ENCODE peak calls at places on chromosomes 1 and 21, in five cellular contexts. One of them, this sample, is unnamed. For H3K4me1 and H3K9me3, the result is how much of the 10 kb centered on the place peaks cover.

GRCh38 chr1:169928438-169929209 is 34.9 kb upstream of the SCYL3 start:
- DNase-seq in pancreas: no peak
- DNase-seq in CD8-positive, alpha-beta T cell: no peak
- DNase-seq in suprapubic skin: no peak
- DNase-seq in PC-9: peak
- DNase-seq in this sample: no peak

GRCh38 chr1:5739561-5740078 is 252.6 kb downstream of the NPHP4 start:
- DNase-seq in pancreas: no peak
- DNase-seq in CD8-positive, alpha-beta T cell: no peak
- DNase-seq in suprapubic skin: peak
- DNase-seq in PC-9: no peak
- DNase-seq in this sample: no peak

GRCh38 chr1:227870375-227870774 is 54.9 kb downstream of the PRSS38 start:
- DNase-seq in pancreas: no peak
- DNase-seq in CD8-positive, alpha-beta T cell: no peak
- DNase-seq in suprapubic skin: no peak
- DNase-seq in PC-9: no peak
- DNase-seq in this sample: no peak

GRCh38 chr21:35619184-35619583 is 441.1 kb downstream of the SETD4 start:
- DNase-seq in pancreas: no peak
- DNase-seq in CD8-positive, alpha-beta T cell: no peak
- DNase-seq in suprapubic skin: no peak
- DNase-seq in PC-9: peak
- DNase-seq in this sample: no peak

GRCh38 chr1:2247760-2248126 is 19.6 kb downstream of the SKI start:
- DNase-seq in pancreas: no peak
- DNase-seq in CD8-positive, alpha-beta T cell: no peak
- DNase-seq in suprapubic skin: no peak
- DNase-seq in PC-9: no peak
- DNase-seq in this sample: no peak

GRCh38 chr1:245156736-245157505 is 2.1 kb downstream of the KIF26B start:
- DNase-seq in pancreas: no peak
- DNase-seq in CD8-positive, alpha-beta T cell: no peak
- DNase-seq in suprapubic skin: no peak
- DNase-seq in PC-9: no peak
- DNase-seq in this sample: no peak

GRCh38 chr1:100936194-100936967 is 40.5 kb downstream of the SLC30A7 start:
- DNase-seq in pancreas: no peak
- DNase-seq in CD8-positive, alpha-beta T cell: no peak
- DNase-seq in suprapubic skin: no peak
- DNase-seq in PC-9: no peak
- DNase-seq in this sample: no peak

GRCh38 chr1:153608742-153609584 is 4.0 kb downstream of the S100A16 start:
- DNase-seq in pancreas: no peak
- DNase-seq in CD8-positive, alpha-beta T cell: no peak
- DNase-seq in suprapubic skin: no peak
- DNase-seq in PC-9: peak
- DNase-seq in this sample: peak

GRCh38 chr21:36985761-36986594 is 19.5 kb upstream of the HLCS start:
- DNase-seq in pancreas: no peak
- DNase-seq in CD8-positive, alpha-beta T cell: no peak
- DNase-seq in suprapubic skin: no peak
- DNase-seq in PC-9: no peak
- DNase-seq in this sample: no peak

GRCh38 chr21:45098867-45099266 is 24.5 kb downstream of the ADARB1 start:
- DNase-seq in pancreas: no peak
- DNase-seq in CD8-positive, alpha-beta T cell: no peak
- DNase-seq in suprapubic skin: no peak
- DNase-seq in PC-9: no peak
- DNase-seq in this sample: no peak

GRCh38 chr1:168261390-168261789 is 19.3 kb upstream of the TBX19 start:
- DNase-seq in pancreas: no peak
- DNase-seq in CD8-positive, alpha-beta T cell: no peak
- DNase-seq in suprapubic skin: no peak
- DNase-seq in PC-9: no peak
- DNase-seq in this sample: no peak

GRCh38 chr1:116258668-116259419 is 114.2 kb upstream of the ATP1A1 start:
- DNase-seq in pancreas: no peak
- DNase-seq in CD8-positive, alpha-beta T cell: no peak
- DNase-seq in suprapubic skin: no peak
- DNase-seq in PC-9: no peak
- DNase-seq in this sample: no peak

GRCh38 chr21:37555672-37556261 is 189.2 kb downstream of the DYRK1A start:
- DNase-seq in pancreas: no peak
- DNase-seq in CD8-positive, alpha-beta T cell: no peak
- DNase-seq in suprapubic skin: no peak
- DNase-seq in PC-9: no peak
- DNase-seq in this sample: no peak

GRCh38 chr1:15090373-15090772 is 63.2 kb upstream of the TMEM51 start:
- DNase-seq in pancreas: peak
- DNase-seq in CD8-positive, alpha-beta T cell: no peak
- DNase-seq in suprapubic skin: no peak
- DNase-seq in PC-9: peak
- DNase-seq in this sample: no peak

GRCh38 chr1:244165701-244166100 is 114.6 kb downstream of the ZBTB18 start:
- DNase-seq in pancreas: no peak
- DNase-seq in CD8-positive, alpha-beta T cell: no peak
- DNase-seq in suprapubic skin: no peak
- DNase-seq in PC-9: no peak
- DNase-seq in this sample: no peak

GRCh38 chr1:110171134-110171733 is 20.9 kb downstream of the SLC6A17 start:
- DNase-seq in pancreas: no peak
- DNase-seq in CD8-positive, alpha-beta T cell: no peak
- DNase-seq in suprapubic skin: no peak
- DNase-seq in PC-9: no peak
- DNase-seq in this sample: no peak

GRCh38 chr1:87508247-87508646 is 179.6 kb downstream of the LMO4 start:
- DNase-seq in pancreas: no peak
- DNase-seq in CD8-positive, alpha-beta T cell: no peak
- DNase-seq in suprapubic skin: no peak
- DNase-seq in PC-9: no peak
- DNase-seq in this sample: no peak

GRCh38 chr1:41359211-41360073 is 1.8 kb upstream of the FOXO6 start:
- DNase-seq in pancreas: no peak
- DNase-seq in CD8-positive, alpha-beta T cell: peak
- DNase-seq in suprapubic skin: peak
- DNase-seq in PC-9: no peak
- DNase-seq in this sample: peak

GRCh38 chr1:216310776-216311175 is 112.5 kb downstream of the USH2A start:
- DNase-seq in pancreas: no peak
- DNase-seq in CD8-positive, alpha-beta T cell: no peak
- DNase-seq in suprapubic skin: no peak
- DNase-seq in PC-9: no peak
- DNase-seq in this sample: no peak

GRCh38 chr1:155083865-155084721 is 5.5 kb downstream of the EFNA3 start:
- DNase-seq in pancreas: peak
- DNase-seq in CD8-positive, alpha-beta T cell: no peak
- DNase-seq in suprapubic skin: no peak
- DNase-seq in PC-9: peak
- DNase-seq in this sample: no peak

GRCh38 chr1:179121159-179121938 is 39.5 kb downstream of the TOR3A start:
- DNase-seq in pancreas: no peak
- DNase-seq in CD8-positive, alpha-beta T cell: peak
- DNase-seq in suprapubic skin: no peak
- DNase-seq in PC-9: peak
- DNase-seq in this sample: no peak

GRCh38 chr1:200388791-200389190 is 21.0 kb downstream of the ZNF281 start:
- DNase-seq in pancreas: no peak
- DNase-seq in CD8-positive, alpha-beta T cell: no peak
- DNase-seq in suprapubic skin: no peak
- DNase-seq in PC-9: no peak
- DNase-seq in this sample: no peak

GRCh38 chr1:55418208-55418607 is 203.0 kb upstream of the USP24 start:
- DNase-seq in pancreas: no peak
- DNase-seq in CD8-positive, alpha-beta T cell: no peak
- DNase-seq in suprapubic skin: no peak
- DNase-seq in PC-9: no peak
- DNase-seq in this sample: no peak

GRCh38 chr1:55416164-55416842 is 201.1 kb upstream of the USP24 start:
- DNase-seq in pancreas: no peak
- DNase-seq in CD8-positive, alpha-beta T cell: no peak
- DNase-seq in suprapubic skin: no peak
- DNase-seq in PC-9: no peak
- DNase-seq in this sample: no peak

GRCh38 chr1:55420866-55421265 is 205.7 kb upstream of the USP24 start:
- DNase-seq in pancreas: no peak
- DNase-seq in CD8-positive, alpha-beta T cell: no peak
- DNase-seq in suprapubic skin: no peak
- DNase-seq in PC-9: no peak
- DNase-seq in this sample: no peak

GRCh38 chr1:55420021-55420420 is 204.9 kb upstream of the USP24 start:
- DNase-seq in pancreas: no peak
- DNase-seq in CD8-positive, alpha-beta T cell: no peak
- DNase-seq in suprapubic skin: no peak
- DNase-seq in PC-9: no peak
- DNase-seq in this sample: no peak

DNA sequence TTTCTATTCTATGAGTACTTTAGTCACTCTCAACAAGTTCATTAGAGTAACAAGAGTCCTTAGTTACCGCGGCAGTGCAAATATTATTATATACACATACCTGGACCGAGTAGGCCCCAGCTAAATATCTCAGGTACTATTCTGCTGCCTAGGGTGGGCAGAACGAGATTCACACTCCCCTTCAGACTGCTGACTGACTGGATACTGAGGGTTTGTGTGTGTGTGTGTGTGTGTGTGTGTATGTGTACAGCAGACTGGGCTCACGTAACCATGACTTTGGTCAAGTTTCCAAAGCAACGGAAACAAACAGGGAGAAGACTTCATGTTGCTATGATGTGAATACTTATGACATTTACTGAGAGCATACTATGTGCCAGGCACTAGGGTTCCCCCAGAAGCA is 203.5 kb upstream of the USP24 start:
- DNase-seq in pancreas: no peak
- DNase-seq in CD8-positive, alpha-beta T cell: no peak
- DNase-seq in suprapubic skin: no peak
- DNase-seq in PC-9: no peak
- DNase-seq in this sample: no peak
- H3K4me1 ChIP-seq in pancreas: under half
- H3K4me1 ChIP-seq in CD8-positive, alpha-beta T cell: under half
- H3K4me1 ChIP-seq in suprapubic skin: under half
- H3K4me1 ChIP-seq in PC-9: under half
- H3K4me1 ChIP-seq in this sample: under half

DNA sequence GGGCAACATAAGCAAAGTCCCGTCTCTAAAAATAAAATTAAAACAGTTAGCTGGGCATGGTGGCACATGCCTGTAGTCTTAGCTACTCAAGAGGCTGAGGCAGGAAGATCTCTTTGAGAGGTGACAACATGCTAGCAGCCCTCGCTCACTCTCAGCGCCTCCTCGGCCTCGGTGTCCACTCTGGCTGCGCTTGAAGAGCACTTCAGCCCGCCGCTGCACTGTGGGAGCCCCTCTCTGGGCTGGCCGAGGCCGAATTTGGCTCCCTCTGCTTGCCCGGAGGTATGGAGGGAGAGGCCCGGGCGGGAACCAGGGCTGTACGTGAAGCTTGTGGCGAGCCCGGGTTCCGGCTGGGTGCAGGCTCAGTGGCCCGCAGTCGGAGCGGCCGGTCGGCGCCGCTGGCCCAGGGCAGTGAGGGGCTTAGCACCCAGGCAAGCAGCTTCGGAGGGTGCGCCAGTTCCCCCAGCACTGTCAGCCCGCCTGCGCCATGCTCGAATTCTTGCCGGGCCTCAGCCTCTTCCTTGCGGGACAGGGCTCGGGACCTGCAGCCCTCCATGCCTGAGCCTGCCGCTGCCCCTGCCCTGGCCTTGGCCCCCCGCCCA is 138.3 kb downstream of the MAP3K21 start:
- DNase-seq in pancreas: no peak
- DNase-seq in CD8-positive, alpha-beta T cell: no peak
- DNase-seq in suprapubic skin: no peak
- DNase-seq in PC-9: no peak
- DNase-seq in this sample: no peak
- H3K9me3 ChIP-seq in pancreas: under half
- H3K9me3 ChIP-seq in CD8-positive, alpha-beta T cell: under half
- H3K9me3 ChIP-seq in suprapubic skin: under half
- H3K9me3 ChIP-seq in PC-9: under half
- H3K9me3 ChIP-seq in this sample: under half

GRCh38 chr1:201476670-201477344 is 7.8 kb upstream of the PHLDA3 start:
- DNase-seq in pancreas: no peak
- DNase-seq in CD8-positive, alpha-beta T cell: no peak
- DNase-seq in suprapubic skin: no peak
- DNase-seq in PC-9: no peak
- DNase-seq in this sample: no peak
- H3K4me1 ChIP-seq in pancreas: under half
- H3K4me1 ChIP-seq in CD8-positive, alpha-beta T cell: under half
- H3K4me1 ChIP-seq in suprapubic skin: half or more
- H3K4me1 ChIP-seq in PC-9: under half
- H3K4me1 ChIP-seq in this sample: under half

GRCh38 chr1:49622877-49623276 is 400.9 kb downstream of the AGBL4 start:
- DNase-seq in pancreas: no peak
- DNase-seq in CD8-positive, alpha-beta T cell: no peak
- DNase-seq in suprapubic skin: no peak
- DNase-seq in PC-9: no peak
- DNase-seq in this sample: no peak
- H3K9me3 ChIP-seq in pancreas: under half
- H3K9me3 ChIP-seq in CD8-positive, alpha-beta T cell: under half
- H3K9me3 ChIP-seq in suprapubic skin: under half
- H3K9me3 ChIP-seq in PC-9: under half
- H3K9me3 ChIP-seq in this sample: under half

GRCh38 chr1:26630634-26631033 is 65.2 kb upstream of the ARID1A start:
- DNase-seq in pancreas: no peak
- DNase-seq in CD8-positive, alpha-beta T cell: no peak
- DNase-seq in suprapubic skin: no peak
- DNase-seq in PC-9: no peak
- DNase-seq in this sample: no peak
- H3K4me1 ChIP-seq in pancreas: under half
- H3K4me1 ChIP-seq in CD8-positive, alpha-beta T cell: under half
- H3K4me1 ChIP-seq in suprapubic skin: under half
- H3K4me1 ChIP-seq in PC-9: under half
- H3K4me1 ChIP-seq in this sample: under half

GRCh38 chr1:233565313-233565712 is 48.6 kb upstream of the KCNK1 start:
- DNase-seq in pancreas: no peak
- DNase-seq in CD8-positive, alpha-beta T cell: no peak
- DNase-seq in suprapubic skin: no peak
- DNase-seq in PC-9: no peak
- DNase-seq in this sample: no peak
- H3K9me3 ChIP-seq in pancreas: under half
- H3K9me3 ChIP-seq in CD8-positive, alpha-beta T cell: under half
- H3K9me3 ChIP-seq in suprapubic skin: under half
- H3K9me3 ChIP-seq in PC-9: under half
- H3K9me3 ChIP-seq in this sample: under half